ENCODE peak calls at places on chromosome 14, in five cellular contexts. One of them, this sample, is unnamed.

GRCh38 chr14:60722836-60723217 is 1.3 kb downstream of the SIX4 start:
- DNase-seq in AG10803: no peak
- DNase-seq in Right ventricle myocardium superior: no peak
- DNase-seq in natural killer cell: no peak
- DNase-seq in NCI-H1694 treated with DMSO at 0.1 percent for 48 hours: no peak
- DNase-seq in this sample: no peak

GRCh38 chr14:83478741-83479140 is 1945.1 kb upstream of the SEL1L start:
- DNase-seq in AG10803: no peak
- DNase-seq in Right ventricle myocardium superior: no peak
- DNase-seq in natural killer cell: no peak
- DNase-seq in NCI-H1694 treated with DMSO at 0.1 percent for 48 hours: no peak
- DNase-seq in this sample: no peak

GRCh38 chr14:80974338-80975078 is 19.1 kb downstream of the TSHR start:
- DNase-seq in AG10803: peak
- DNase-seq in Right ventricle myocardium superior: no peak
- DNase-seq in natural killer cell: no peak
- DNase-seq in NCI-H1694 treated with DMSO at 0.1 percent for 48 hours: peak
- DNase-seq in this sample: no peak

GRCh38 chr14:93268406-93268805 is 61.4 kb downstream of the UBR7 start:
- DNase-seq in AG10803: no peak
- DNase-seq in Right ventricle myocardium superior: no peak
- DNase-seq in natural killer cell: no peak
- DNase-seq in NCI-H1694 treated with DMSO at 0.1 percent for 48 hours: no peak
- DNase-seq in this sample: no peak

GRCh38 chr14:103887557-103888115 is 40.3 kb upstream of the PPP1R13B start:
- DNase-seq in AG10803: no peak
- DNase-seq in Right ventricle myocardium superior: no peak
- DNase-seq in natural killer cell: no peak
- DNase-seq in NCI-H1694 treated with DMSO at 0.1 percent for 48 hours: no peak
- DNase-seq in this sample: no peak

GRCh38 chr14:31921741-31922140 is 155.4 kb upstream of the ARHGAP5 start:
- DNase-seq in AG10803: no peak
- DNase-seq in Right ventricle myocardium superior: no peak
- DNase-seq in natural killer cell: no peak
- DNase-seq in NCI-H1694 treated with DMSO at 0.1 percent for 48 hours: peak
- DNase-seq in this sample: no peak

GRCh38 chr14:101255765-101256125 is 305.6 kb upstream of the DIO3 start:
- DNase-seq in AG10803: no peak
- DNase-seq in Right ventricle myocardium superior: no peak
- DNase-seq in natural killer cell: no peak
- DNase-seq in NCI-H1694 treated with DMSO at 0.1 percent for 48 hours: no peak
- DNase-seq in this sample: no peak

GRCh38 chr14:54659365-54659764 is 92.4 kb downstream of the SAMD4A start:
- DNase-seq in AG10803: no peak
- DNase-seq in Right ventricle myocardium superior: no peak
- DNase-seq in natural killer cell: no peak
- DNase-seq in NCI-H1694 treated with DMSO at 0.1 percent for 48 hours: no peak
- DNase-seq in this sample: no peak

GRCh38 chr14:33835677-33836076 is 115.2 kb downstream of the EGLN3 start:
- DNase-seq in AG10803: no peak
- DNase-seq in Right ventricle myocardium superior: no peak
- DNase-seq in natural killer cell: no peak
- DNase-seq in NCI-H1694 treated with DMSO at 0.1 percent for 48 hours: no peak
- DNase-seq in this sample: no peak

GRCh38 chr14:99242816-99243795 is 28.9 kb downstream of the BCL11B start:
- DNase-seq in AG10803: no peak
- DNase-seq in Right ventricle myocardium superior: no peak
- DNase-seq in natural killer cell: no peak
- DNase-seq in NCI-H1694 treated with DMSO at 0.1 percent for 48 hours: peak
- DNase-seq in this sample: no peak

GRCh38 chr14:81453166-81453766 is 53.1 kb upstream of the STON2 start:
- DNase-seq in AG10803: peak
- DNase-seq in Right ventricle myocardium superior: no peak
- DNase-seq in natural killer cell: no peak
- DNase-seq in NCI-H1694 treated with DMSO at 0.1 percent for 48 hours: peak
- DNase-seq in this sample: no peak

GRCh38 chr14:96421236-96421635 is 29.3 kb downstream of the AK7 start:
- DNase-seq in AG10803: no peak
- DNase-seq in Right ventricle myocardium superior: no peak
- DNase-seq in natural killer cell: no peak
- DNase-seq in NCI-H1694 treated with DMSO at 0.1 percent for 48 hours: no peak
- DNase-seq in this sample: no peak

GRCh38 chr14:67820428-67820881 is 876 bp downstream of the RAD51B start:
- DNase-seq in AG10803: peak
- DNase-seq in Right ventricle myocardium superior: no peak
- DNase-seq in natural killer cell: no peak
- DNase-seq in NCI-H1694 treated with DMSO at 0.1 percent for 48 hours: no peak
- DNase-seq in this sample: peak

GRCh38 chr14:102430212-102430908 is 67.6 kb downstream of the TECPR2 start:
- DNase-seq in AG10803: no peak
- DNase-seq in Right ventricle myocardium superior: no peak
- DNase-seq in natural killer cell: no peak
- DNase-seq in NCI-H1694 treated with DMSO at 0.1 percent for 48 hours: no peak
- DNase-seq in this sample: no peak

GRCh38 chr14:97218336-97218712 is 421.1 kb downstream of the VRK1 start:
- DNase-seq in AG10803: no peak
- DNase-seq in Right ventricle myocardium superior: no peak
- DNase-seq in natural killer cell: no peak
- DNase-seq in NCI-H1694 treated with DMSO at 0.1 percent for 48 hours: no peak
- DNase-seq in this sample: no peak

GRCh38 chr14:59189281-59189821 is 884 bp downstream of the DAAM1 start:
- DNase-seq in AG10803: no peak
- DNase-seq in Right ventricle myocardium superior: peak
- DNase-seq in natural killer cell: peak
- DNase-seq in NCI-H1694 treated with DMSO at 0.1 percent for 48 hours: peak
- DNase-seq in this sample: no peak

GRCh38 chr14:105549481-105549880 is 23.1 kb downstream of the TMEM121 start:
- DNase-seq in AG10803: no peak
- DNase-seq in Right ventricle myocardium superior: no peak
- DNase-seq in natural killer cell: no peak
- DNase-seq in NCI-H1694 treated with DMSO at 0.1 percent for 48 hours: no peak
- DNase-seq in this sample: no peak

GRCh38 chr14:53054457-53054856 is 98.7 kb downstream of the DDHD1 start:
- DNase-seq in AG10803: peak
- DNase-seq in Right ventricle myocardium superior: no peak
- DNase-seq in natural killer cell: no peak
- DNase-seq in NCI-H1694 treated with DMSO at 0.1 percent for 48 hours: no peak
- DNase-seq in this sample: peak

GRCh38 chr14:61154606-61155005 is 126.5 kb downstream of the TMEM30B start:
- DNase-seq in AG10803: peak
- DNase-seq in Right ventricle myocardium superior: no peak
- DNase-seq in natural killer cell: no peak
- DNase-seq in NCI-H1694 treated with DMSO at 0.1 percent for 48 hours: no peak
- DNase-seq in this sample: no peak

GRCh38 chr14:104770851-104771272 is 17.9 kb downstream of the SIVA1 start:
- DNase-seq in AG10803: no peak
- DNase-seq in Right ventricle myocardium superior: no peak
- DNase-seq in natural killer cell: no peak
- DNase-seq in NCI-H1694 treated with DMSO at 0.1 percent for 48 hours: no peak
- DNase-seq in this sample: no peak

GRCh38 chr14:89184952-89185351 is 232.1 kb downstream of the FOXN3 start:
- DNase-seq in AG10803: no peak
- DNase-seq in Right ventricle myocardium superior: peak
- DNase-seq in natural killer cell: no peak
- DNase-seq in NCI-H1694 treated with DMSO at 0.1 percent for 48 hours: peak
- DNase-seq in this sample: no peak

GRCh38 chr14:50906326-50906725 is 34.5 kb downstream of the ABHD12B start:
- DNase-seq in AG10803: no peak
- DNase-seq in Right ventricle myocardium superior: no peak
- DNase-seq in natural killer cell: no peak
- DNase-seq in NCI-H1694 treated with DMSO at 0.1 percent for 48 hours: no peak
- DNase-seq in this sample: no peak

GRCh38 chr14:99971929-99972747 is 93.1 kb upstream of the EVL start:
- DNase-seq in AG10803: no peak
- DNase-seq in Right ventricle myocardium superior: no peak
- DNase-seq in natural killer cell: no peak
- DNase-seq in NCI-H1694 treated with DMSO at 0.1 percent for 48 hours: peak
- DNase-seq in this sample: no peak

GRCh38 chr14:85444685-85445084 is 85.3 kb upstream of the FLRT2 start:
- DNase-seq in AG10803: peak
- DNase-seq in Right ventricle myocardium superior: no peak
- DNase-seq in natural killer cell: no peak
- DNase-seq in NCI-H1694 treated with DMSO at 0.1 percent for 48 hours: peak
- DNase-seq in this sample: no peak

GRCh38 chr14:31819281-31819680 is 257.8 kb upstream of the ARHGAP5 start:
- DNase-seq in AG10803: no peak
- DNase-seq in Right ventricle myocardium superior: no peak
- DNase-seq in natural killer cell: no peak
- DNase-seq in NCI-H1694 treated with DMSO at 0.1 percent for 48 hours: no peak
- DNase-seq in this sample: no peak

GRCh38 chr14:36652542-36653201 is 9.0 kb upstream of the PAX9 start:
- DNase-seq in AG10803: no peak
- DNase-seq in Right ventricle myocardium superior: no peak
- DNase-seq in natural killer cell: no peak
- DNase-seq in NCI-H1694 treated with DMSO at 0.1 percent for 48 hours: no peak
- DNase-seq in this sample: peak

GRCh38 chr14:77782202-77782601 is 17.7 kb upstream of the ADCK1 start:
- DNase-seq in AG10803: no peak
- DNase-seq in Right ventricle myocardium superior: no peak
- DNase-seq in natural killer cell: no peak
- DNase-seq in NCI-H1694 treated with DMSO at 0.1 percent for 48 hours: no peak
- DNase-seq in this sample: no peak

GRCh38 chr14:105493921-105494605 is 3.0 kb downstream of the TEDC1 start:
- DNase-seq in AG10803: no peak
- DNase-seq in Right ventricle myocardium superior: peak
- DNase-seq in natural killer cell: no peak
- DNase-seq in NCI-H1694 treated with DMSO at 0.1 percent for 48 hours: no peak
- DNase-seq in this sample: no peak

GRCh38 chr14:88911811-88912210 is 87.4 kb downstream of the TTC8 start:
- DNase-seq in AG10803: no peak
- DNase-seq in Right ventricle myocardium superior: no peak
- DNase-seq in natural killer cell: no peak
- DNase-seq in NCI-H1694 treated with DMSO at 0.1 percent for 48 hours: no peak
- DNase-seq in this sample: no peak

GRCh38 chr14:62269204-62269603 is 507.0 kb downstream of the SNAPC1 start:
- DNase-seq in AG10803: no peak
- DNase-seq in Right ventricle myocardium superior: no peak
- DNase-seq in natural killer cell: no peak
- DNase-seq in NCI-H1694 treated with DMSO at 0.1 percent for 48 hours: no peak
- DNase-seq in this sample: no peak

GRCh38 chr14:70096866-70097265 is 91.9 kb downstream of the SLC8A3 start:
- DNase-seq in AG10803: no peak
- DNase-seq in Right ventricle myocardium superior: no peak
- DNase-seq in natural killer cell: no peak
- DNase-seq in NCI-H1694 treated with DMSO at 0.1 percent for 48 hours: peak
- DNase-seq in this sample: no peak

GRCh38 chr14:100982764-100983163 is 79.2 kb upstream of the RTL1 start:
- DNase-seq in AG10803: no peak
- DNase-seq in Right ventricle myocardium superior: no peak
- DNase-seq in natural killer cell: no peak
- DNase-seq in NCI-H1694 treated with DMSO at 0.1 percent for 48 hours: no peak
- DNase-seq in this sample: no peak

GRCh38 chr14:75217508-75218206 is 41.2 kb upstream of the TMED10 start:
- DNase-seq in AG10803: no peak
- DNase-seq in Right ventricle myocardium superior: no peak
- DNase-seq in natural killer cell: no peak
- DNase-seq in NCI-H1694 treated with DMSO at 0.1 percent for 48 hours: no peak
- DNase-seq in this sample: no peak

GRCh38 chr14:70935135-70935534 is 27.9 kb downstream of the PCNX1 start:
- DNase-seq in AG10803: no peak
- DNase-seq in Right ventricle myocardium superior: no peak
- DNase-seq in natural killer cell: no peak
- DNase-seq in NCI-H1694 treated with DMSO at 0.1 percent for 48 hours: no peak
- DNase-seq in this sample: no peak

This sample was measured in HS-5.